ENCODE peak calls at places on chromosomes 4 and X, in four cellular contexts. M is astrocyte of the cerebellum, K is ascending aorta, O is uterus. Y is an unnamed sample.
A peak's percentile ranks its signal among the peaks of the same experiment; 100 is the strongest.

GRCh38 chr4:104575293-104575692 is 80.6 kb upstream of the CXXC4 start:
- DNase-seq in M (no peak), K (no peak), O (no peak), Y (no peak)

GRCh38 chr4:128955751-128956150 is 137.6 kb downstream of the SCLT1 start:
- DNase-seq in M (no peak), K (no peak), O (no peak), Y (no peak)

GRCh38 chr4:10582059-10582686 is 102.4 kb downstream of the CLNK start:
- DNase-seq in M (no peak), K (no peak), O (peak; percentile 20), Y (no peak)

GRCh38 chr4:126915999-126916625 is 716.6 kb upstream of the INTU start:
- DNase-seq in M (no peak), K (no peak), O (no peak), Y (no peak)

GRCh38 chrX:54564942-54565341 is 34.9 kb downstream of the GNL3L start:
- DNase-seq in M (no peak), K (no peak), O (no peak), Y (no peak)

GRCh38 chr4:164529486-164529885 is 224.4 kb upstream of the SMIM31 start:
- DNase-seq in M (no peak), K (no peak), O (no peak), Y (no peak)

GRCh38 chr4:33518852-33519251 is 2725.5 kb downstream of the ARAP2 start:
- DNase-seq in M (no peak), K (no peak), O (no peak), Y (no peak)

GRCh38 chrX:149962859-149963757 is 24.8 kb upstream of the EOLA2 start:
- DNase-seq in M (peak; percentile 24), K (no peak), O (no peak), Y (no peak)

GRCh38 chrX:49840679-49841078 is 11.6 kb downstream of the PAGE4 start:
- DNase-seq in M (no peak), K (no peak), O (peak; percentile 30), Y (no peak)

GRCh38 chr4:122017296-122017695 is 65.4 kb upstream of the TRPC3 start:
- DNase-seq in M (no peak), K (no peak), O (no peak), Y (no peak)

GRCh38 chr4:77047037-77047436 is 28.8 kb downstream of the CCNI start:
- DNase-seq in M (no peak), K (no peak), O (no peak), Y (no peak)

DNA sequence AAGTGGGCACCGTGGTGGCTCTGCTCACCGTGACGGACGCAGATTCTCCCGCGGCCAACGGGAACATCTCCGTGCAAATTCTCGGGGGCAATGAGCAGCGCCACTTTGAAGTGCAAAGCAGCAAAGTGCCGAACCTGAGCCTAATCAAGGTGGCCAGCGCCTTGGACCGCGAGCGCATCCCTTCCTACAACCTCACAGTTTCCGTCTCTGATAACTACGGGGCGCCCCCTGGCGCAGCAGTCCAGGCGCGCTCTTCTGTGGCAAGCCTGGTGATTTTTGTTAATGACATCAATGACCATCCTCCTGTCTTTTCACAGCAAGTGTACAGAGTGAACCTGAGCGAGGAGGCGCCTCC is 2.7 kb downstream of the FAT4 start:
- DNase-seq in M (no peak), K (no peak), O (peak; percentile 43), Y (no peak)
- TF ChIP-seq CTCF in M (peak; percentile 60), K (peak; percentile 51), O (peak; percentile 48), Y (peak; percentile 69)

GRCh38 chrX:73852022-73852421 is 289.0 kb downstream of the CHIC1 start:
- DNase-seq in M (no peak), K (no peak), O (no peak), Y (no peak)
- H3K4me3 ChIP-seq in M (peak overlapping the region; percentile 71), K (peak overlapping the region; percentile 64), O (peak overlapping the region; percentile 45), Y (no peak overlapping the region)

DNA sequence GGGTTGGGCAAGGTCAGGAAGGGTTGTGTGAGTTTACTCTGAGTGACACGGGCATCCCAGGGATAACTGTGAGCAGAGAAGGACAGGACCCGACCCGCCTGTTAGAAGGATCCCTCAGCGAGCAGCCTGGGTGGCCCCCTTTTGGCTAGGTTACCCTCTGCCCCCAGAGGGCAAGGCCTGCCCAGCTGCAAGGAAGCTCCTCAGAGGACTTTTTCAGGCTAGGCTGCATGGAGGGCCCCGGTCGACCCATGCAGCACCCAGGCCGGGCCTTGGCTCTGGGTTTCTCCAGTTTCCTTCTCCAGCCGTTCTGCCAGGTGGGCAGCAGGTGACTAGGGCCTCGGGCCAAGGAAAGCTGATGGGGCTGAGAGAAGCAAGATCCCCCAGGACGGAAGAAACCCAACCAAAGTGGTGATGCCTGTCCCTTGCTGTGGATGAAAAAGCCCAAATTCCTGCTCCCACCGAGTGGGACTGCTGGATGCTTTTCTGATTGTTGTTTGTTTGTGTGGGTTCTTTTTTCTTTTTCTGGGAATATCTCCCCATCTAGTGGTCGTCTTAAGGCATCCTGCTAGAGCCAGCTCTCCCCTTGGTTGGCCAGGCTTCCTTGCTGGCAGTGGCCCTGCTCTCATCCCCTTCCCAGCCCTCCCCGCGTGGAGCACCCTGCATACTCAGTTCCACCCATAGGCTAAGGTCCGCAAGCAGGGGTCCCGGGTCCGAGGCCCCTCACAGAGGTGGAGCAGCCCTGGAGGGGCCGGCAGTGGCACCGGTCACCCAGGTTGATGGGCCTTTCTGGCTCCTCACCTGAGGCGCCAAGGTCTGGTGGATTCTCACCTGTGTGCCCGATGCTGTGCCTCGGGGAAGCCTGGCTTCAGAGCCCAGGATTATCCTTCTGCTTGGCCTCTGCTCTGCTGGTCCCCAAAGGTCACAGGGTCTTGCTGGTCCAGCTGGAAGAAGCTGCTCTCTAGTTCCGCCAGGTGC is 1.8 kb downstream of the ZFP92 start:
- DNase-seq in M (no peak), K (no peak), O (no peak), Y (no peak)
- TF ChIP-seq CTCF in M (peak; percentile 12), K (no peak), O (no peak), Y (no peak)

GRCh38 chr4:8472689-8473197 is 32.2 kb downstream of the TRMT44 start:
- DNase-seq in M (peak; percentile 97), K (no peak), O (peak; percentile 69), Y (peak; percentile 95)

GRCh38 chr4:8473920-8474590 is 33.5 kb downstream of the TRMT44 start:
- DNase-seq in M (no peak), K (no peak), O (peak; percentile 51), Y (no peak)

GRCh38 chr4:8473198-8473919 is 32.8 kb downstream of the TRMT44 start:
- DNase-seq in M (no peak), K (no peak), O (peak; percentile 48), Y (no peak)

GRCh38 chr4:8475751-8476575 is 35.4 kb downstream of the TRMT44 start:
- DNase-seq in M (no peak), K (no peak), O (no peak), Y (no peak)

GRCh38 chr4:8474856-8475255 is 34.3 kb downstream of the TRMT44 start:
- DNase-seq in M (no peak), K (no peak), O (no peak), Y (no peak)
- H3K4me3 ChIP-seq in M (no peak overlapping the region), K (no peak overlapping the region), O (no peak overlapping the region), Y (no peak overlapping the region)

Y was measured in AG04449.